ENCODE peak calls at places on chromosomes 7 and 10, in seven cellular contexts. O, M, V, A, C, G and J are unnamed samples.

GRCh38 chr10:25661632-25662031 is 272.4 kb upstream of the MYO3A start:
- DNase-seq in O (no peak), M (no peak), V (no peak), A (no peak), C (no peak), G (no peak), J (no peak)

GRCh38 chr7:21914671-21915070 is 31.0 kb downstream of the CDCA7L start:
- DNase-seq in O (no peak), M (no peak), V (no peak), A (no peak), C (no peak), G (no peak), J (no peak)

GRCh38 chr10:80924063-80924952 is 386.6 kb downstream of the SH2D4B start:
- DNase-seq in O (peak; percentile 58), M (no peak), V (peak; percentile 26), A (peak; percentile 38), C (peak; percentile 3), G (no peak), J (peak; percentile 71)

GRCh38 chr10:92640110-92640509 is 47.2 kb downstream of the KIF11 start:
- DNase-seq in O (no peak), M (no peak), V (no peak), A (peak; percentile 52), C (no peak), G (no peak), J (no peak)

GRCh38 chr10:21531164-21531563 is 2.9 kb upstream of the MLLT10 start:
- DNase-seq in O (no peak), M (no peak), V (no peak), A (peak; percentile 49), C (no peak), G (no peak), J (peak; percentile 45)

GRCh38 chr10:93566435-93567276 is at the start of gene FFAR4:
- DNase-seq in O (peak; percentile 42), M (no peak), V (peak; percentile 87), A (no peak), C (peak; percentile 45), G (no peak), J (peak; percentile 82)

GRCh38 chr10:107814865-107815487 is 650.5 kb upstream of the SORCS1 start:
- DNase-seq in O (peak; percentile 82), M (no peak), V (peak; percentile 10), A (peak; percentile 75), C (no peak), G (no peak), J (peak; percentile 80)

GRCh38 chr7:27689045-27689877 is 26.6 kb upstream of the HIBADH start:
- DNase-seq in O (peak; percentile 28), M (no peak), V (no peak), A (peak; percentile 46), C (no peak), G (no peak), J (peak; percentile 64)

GRCh38 chr10:24465124-24465874 is 256.4 kb downstream of the KIAA1217 start:
- DNase-seq in O (no peak), M (no peak), V (no peak), A (peak; percentile 72), C (no peak), G (no peak), J (peak; percentile 70)

GRCh38 chr7:11895352-11895751 is 63.4 kb upstream of the THSD7A start:
- DNase-seq in O (no peak), M (no peak), V (no peak), A (no peak), C (no peak), G (no peak), J (no peak)

GRCh38 chr7:144004703-144005102 is 4.6 kb downstream of the OR6B1 start:
- DNase-seq in O (no peak), M (no peak), V (no peak), A (no peak), C (no peak), G (no peak), J (no peak)

GRCh38 chr7:113730309-113730955 is 188.4 kb downstream of the PPP1R3A start:
- DNase-seq in O (no peak), M (no peak), V (no peak), A (peak; percentile 90), C (no peak), G (no peak), J (peak; percentile 72)